ENCODE peak calls at places on chromosomes 12 and 14, in nine cellular contexts. I, Z, Q, C, W, A, D, O and U are unnamed samples.

GRCh38 chr14:55799523-55800095 is 219.6 kb downstream of the KTN1 start:
- DNase-seq in I (no peak), Z (no peak), Q (no peak), C (no peak), W (no peak), A (no peak), D (no peak), O (no peak), U (no peak)

GRCh38 chr12:124032265-124032886 is 59.4 kb downstream of the ZNF664 start:
- DNase-seq in I (no peak), Z (no peak), Q (no peak), C (no peak), W (peak; percentile 64), A (no peak), D (peak; percentile 75), O (peak; percentile 52), U (peak; percentile 57)

GRCh38 chr12:5047094-5047493 is 3.4 kb downstream of the KCNA5 start:
- DNase-seq in I (no peak), Z (no peak), Q (peak; percentile 87), C (no peak), W (peak; percentile 70), A (no peak), D (no peak), O (no peak), U (no peak)

GRCh38 chr14:36676236-36676635 is 14.6 kb downstream of the PAX9 start:
- DNase-seq in I (no peak), Z (no peak), Q (no peak), C (no peak), W (peak; percentile 59), A (no peak), D (no peak), O (no peak), U (no peak)

GRCh38 chr12:27345376-27345775 is 12.7 kb downstream of the BMAL2 start:
- DNase-seq in I (no peak), Z (no peak), Q (no peak), C (no peak), W (no peak), A (no peak), D (no peak), O (no peak), U (no peak)

GRCh38 chr12:84637926-84638325 is 274.7 kb downstream of the SLC6A15 start:
- DNase-seq in I (no peak), Z (no peak), Q (no peak), C (no peak), W (no peak), A (no peak), D (no peak), O (no peak), U (no peak)

GRCh38 chr14:53947452-53948180 is 9.0 kb downstream of the BMP4 start:
- DNase-seq in I (no peak), Z (no peak), Q (no peak), C (no peak), W (no peak), A (no peak), D (no peak), O (no peak), U (no peak)

GRCh38 chr14:94543450-94544123 is 17.7 kb upstream of the SERPINA4 start:
- DNase-seq in I (no peak), Z (no peak), Q (peak; percentile 54), C (no peak), W (peak; percentile 10), A (no peak), D (peak; percentile 65), O (no peak), U (no peak)

GRCh38 chr12:49801141-49802063 is 26.8 kb downstream of the NCKAP5L start:
- DNase-seq in I (no peak), Z (no peak), Q (no peak), C (no peak), W (no peak), A (no peak), D (no peak), O (no peak), U (no peak)

GRCh38 chr12:132899033-132899432 is 11.6 kb upstream of the CHFR start:
- DNase-seq in I (no peak), Z (no peak), Q (peak; percentile 5), C (no peak), W (no peak), A (no peak), D (no peak), O (no peak), U (no peak)

GRCh38 chr12:70418101-70418500 is 52.0 kb downstream of the KCNMB4 start:
- DNase-seq in I (no peak), Z (no peak), Q (no peak), C (no peak), W (no peak), A (no peak), D (no peak), O (no peak), U (no peak)

GRCh38 chr12:630656-631632 is 32.3 kb downstream of the NINJ2 start:
- DNase-seq in I (peak; percentile 61), Z (peak; percentile 76), Q (peak; percentile 83), C (no peak), W (peak; percentile 22), A (no peak), D (peak; percentile 47), O (peak; percentile 55), U (no peak)

GRCh38 chr12:30345735-30346445 is 349.8 kb downstream of the IPO8 start:
- DNase-seq in I (no peak), Z (no peak), Q (no peak), C (no peak), W (no peak), A (no peak), D (no peak), O (no peak), U (no peak)

GRCh38 chr14:61609143-61609851 is 86.0 kb upstream of the HIF1A start:
- DNase-seq in I (peak; percentile 34), Z (no peak), Q (no peak), C (no peak), W (peak; percentile 79), A (no peak), D (no peak), O (no peak), U (peak; percentile 29)

GRCh38 chr12:121804417-121805111 is 755 bp downstream of the SETD1B start:
- DNase-seq in I (peak; percentile 34), Z (no peak), Q (no peak), C (no peak), W (peak; percentile 50), A (no peak), D (no peak), O (peak; percentile 57), U (peak; percentile 41)

GRCh38 chr14:43795600-43796228 is 711.4 kb downstream of the FSCB start:
- DNase-seq in I (no peak), Z (no peak), Q (no peak), C (no peak), W (no peak), A (no peak), D (no peak), O (no peak), U (no peak)

GRCh38 chr14:65184032-65184764 is 81.9 kb upstream of the MAX start:
- DNase-seq in I (no peak), Z (no peak), Q (no peak), C (no peak), W (no peak), A (no peak), D (no peak), O (no peak), U (no peak)

GRCh38 chr14:65904988-65905387 is 492.5 kb downstream of the FUT8 start:
- DNase-seq in I (no peak), Z (no peak), Q (no peak), C (no peak), W (no peak), A (no peak), D (no peak), O (no peak), U (no peak)

GRCh38 chr12:58323676-58324075 is 382.3 kb downstream of the ATP23 start:
- DNase-seq in I (no peak), Z (no peak), Q (no peak), C (no peak), W (no peak), A (no peak), D (no peak), O (no peak), U (no peak)

GRCh38 chr14:52150162-52150561 is 81.3 kb upstream of the NID2 start:
- DNase-seq in I (no peak), Z (no peak), Q (no peak), C (no peak), W (no peak), A (no peak), D (no peak), O (no peak), U (no peak)

GRCh38 chr14:39005044-39005736 is 97.8 kb downstream of the SEC23A start:
- DNase-seq in I (no peak), Z (no peak), Q (no peak), C (no peak), W (no peak), A (no peak), D (no peak), O (peak; percentile 30), U (no peak)

DNA sequence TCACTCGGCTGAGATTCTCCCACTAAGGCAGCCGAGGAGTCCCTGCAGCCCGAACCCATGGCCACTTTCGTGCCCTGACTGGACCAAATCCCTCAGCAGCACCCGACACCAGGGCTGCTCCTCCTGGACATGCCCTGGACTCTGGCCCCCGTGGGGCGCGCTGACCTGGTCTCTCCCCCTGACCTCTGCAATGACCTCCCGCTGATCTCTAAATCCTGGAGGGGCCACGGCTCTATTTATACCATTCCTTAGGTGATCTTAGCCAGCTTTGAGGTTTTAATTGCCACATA is 148.4 kb downstream of the PIWIL1 start:
- DNase-seq in I (no peak), Z (no peak), Q (no peak), C (no peak), W (no peak), A (no peak), D (no peak), O (no peak), U (no peak)
- H3K9me3 ChIP-seq in I (no peaks in the 10 kb centered on the region), Z (no peaks in the 10 kb centered on the region), Q (no peaks in the 10 kb centered on the region), C (no peaks in the 10 kb centered on the region), W (no peaks in the 10 kb centered on the region), A (no peaks in the 10 kb centered on the region), D (no peaks in the 10 kb centered on the region), O (no peaks in the 10 kb centered on the region), U (no peaks in the 10 kb centered on the region)

GRCh38 chr14:45526715-45527549 is 273.9 kb upstream of the MIS18BP1 start:
- DNase-seq in I (no peak), Z (no peak), Q (no peak), C (no peak), W (peak; percentile 81), A (no peak), D (peak; percentile 68), O (peak; percentile 29), U (no peak)
- TF ChIP-seq CTCF in I (peak; percentile 38), Z (peak; percentile 57), Q (no peak), C (peak; percentile 12), W (peak; percentile 76), A (no peak), D (peak; percentile 43), O (peak; percentile 48), U (no peak)

DNA sequence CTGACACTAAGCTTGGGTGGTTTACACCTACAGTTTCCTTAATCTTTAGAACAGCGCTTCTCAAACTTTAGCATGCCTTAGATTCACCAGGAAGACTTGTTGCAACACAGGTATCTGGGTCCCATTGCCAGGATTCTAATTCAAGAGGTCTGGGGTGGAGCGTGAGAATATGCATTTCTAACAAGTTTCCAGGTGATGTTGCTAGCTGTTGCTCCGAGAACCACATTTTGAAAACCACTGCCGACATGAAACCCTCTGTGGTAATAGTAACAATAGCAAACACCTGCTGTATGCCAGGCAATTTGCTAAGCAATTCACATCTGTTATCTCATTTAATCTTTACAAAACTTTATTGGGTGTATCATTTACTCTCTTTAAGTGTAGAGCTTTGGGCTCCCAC is 58.6 kb downstream of the TRHDE start:
- DNase-seq in I (no peak), Z (no peak), Q (no peak), C (no peak), W (no peak), A (no peak), D (no peak), O (no peak), U (no peak)
- H3K9me3 ChIP-seq in I (no peaks in the 10 kb centered on the region), Z (no peaks in the 10 kb centered on the region), Q (no peaks in the 10 kb centered on the region), C (no peaks in the 10 kb centered on the region), W (no peaks in the 10 kb centered on the region), A (no peaks in the 10 kb centered on the region), D (no peaks in the 10 kb centered on the region), O (no peaks in the 10 kb centered on the region), U (no peaks in the 10 kb centered on the region)

GRCh38 chr14:93034671-93034994 is 81.1 kb downstream of the ITPK1 start:
- DNase-seq in I (no peak), Z (no peak), Q (no peak), C (no peak), W (no peak), A (no peak), D (no peak), O (no peak), U (no peak)
- TF ChIP-seq CTCF in I (no peak), Z (no peak), Q (no peak), C (no peak), W (no peak), A (no peak), D (no peak), O (no peak), U (no peak)